ENCODE peak calls at places on chromosomes 16 and 17, in ten cellular contexts. One of them, this sample, is unnamed.

GRCh38 chr17:226773-227580 is 45.5 kb upstream of the DOC2B start:
- DNase-seq in ovary: no peak
- DNase-seq in GM20000: no peak
- DNase-seq in choroid plexus epithelial cell: no peak
- DNase-seq in CD4-positive, alpha-beta T cell: no peak
- DNase-seq in HCT116: no peak
- DNase-seq in NB4: no peak
- DNase-seq in coronary artery: no peak
- DNase-seq in mucosa of descending colon: peak
- DNase-seq in IMR-90: no peak
- DNase-seq in this sample: no peak

GRCh38 chr16:57998484-57998883 is 2.0 kb downstream of the ZNF319 start:
- DNase-seq in ovary: no peak
- DNase-seq in GM20000: no peak
- DNase-seq in choroid plexus epithelial cell: peak
- DNase-seq in CD4-positive, alpha-beta T cell: peak
- DNase-seq in HCT116: no peak
- DNase-seq in NB4: peak
- DNase-seq in coronary artery: no peak
- DNase-seq in mucosa of descending colon: peak
- DNase-seq in IMR-90: no peak
- DNase-seq in this sample: no peak

GRCh38 chr17:74393323-74393942 is 26.1 kb downstream of the GPR142 start:
- DNase-seq in ovary: no peak
- DNase-seq in GM20000: no peak
- DNase-seq in choroid plexus epithelial cell: no peak
- DNase-seq in CD4-positive, alpha-beta T cell: no peak
- DNase-seq in HCT116: no peak
- DNase-seq in NB4: peak
- DNase-seq in coronary artery: no peak
- DNase-seq in mucosa of descending colon: peak
- DNase-seq in IMR-90: no peak
- DNase-seq in this sample: no peak

GRCh38 chr16:61836804-61837398 is 199.3 kb downstream of the CDH8 start:
- DNase-seq in ovary: no peak
- DNase-seq in GM20000: no peak
- DNase-seq in choroid plexus epithelial cell: no peak
- DNase-seq in CD4-positive, alpha-beta T cell: no peak
- DNase-seq in HCT116: no peak
- DNase-seq in NB4: no peak
- DNase-seq in coronary artery: no peak
- DNase-seq in mucosa of descending colon: no peak
- DNase-seq in IMR-90: no peak
- DNase-seq in this sample: no peak

GRCh38 chr16:85978291-85978775 is 79.4 kb downstream of the IRF8 start:
- DNase-seq in ovary: no peak
- DNase-seq in GM20000: no peak
- DNase-seq in choroid plexus epithelial cell: no peak
- DNase-seq in CD4-positive, alpha-beta T cell: no peak
- DNase-seq in HCT116: no peak
- DNase-seq in NB4: peak
- DNase-seq in coronary artery: no peak
- DNase-seq in mucosa of descending colon: no peak
- DNase-seq in IMR-90: no peak
- DNase-seq in this sample: no peak

GRCh38 chr17:79607941-79608728 is 2.7 kb downstream of the RBFOX3 start:
- DNase-seq in ovary: no peak
- DNase-seq in GM20000: peak
- DNase-seq in choroid plexus epithelial cell: peak
- DNase-seq in CD4-positive, alpha-beta T cell: no peak
- DNase-seq in HCT116: peak
- DNase-seq in NB4: peak
- DNase-seq in coronary artery: no peak
- DNase-seq in mucosa of descending colon: no peak
- DNase-seq in IMR-90: no peak
- DNase-seq in this sample: no peak

GRCh38 chr17:64694207-64694606 is 32.1 kb upstream of the SMURF2 start:
- DNase-seq in ovary: peak
- DNase-seq in GM20000: no peak
- DNase-seq in choroid plexus epithelial cell: no peak
- DNase-seq in CD4-positive, alpha-beta T cell: no peak
- DNase-seq in HCT116: peak
- DNase-seq in NB4: peak
- DNase-seq in coronary artery: peak
- DNase-seq in mucosa of descending colon: no peak
- DNase-seq in IMR-90: peak
- DNase-seq in this sample: peak

GRCh38 chr17:66355510-66355909 is 53.1 kb downstream of the PRKCA start:
- DNase-seq in ovary: no peak
- DNase-seq in GM20000: no peak
- DNase-seq in choroid plexus epithelial cell: no peak
- DNase-seq in CD4-positive, alpha-beta T cell: no peak
- DNase-seq in HCT116: no peak
- DNase-seq in NB4: no peak
- DNase-seq in coronary artery: no peak
- DNase-seq in mucosa of descending colon: no peak
- DNase-seq in IMR-90: peak
- DNase-seq in this sample: no peak

GRCh38 chr16:22109258-22109898 is 17.0 kb downstream of the VWA3A start:
- DNase-seq in ovary: no peak
- DNase-seq in GM20000: no peak
- DNase-seq in choroid plexus epithelial cell: no peak
- DNase-seq in CD4-positive, alpha-beta T cell: no peak
- DNase-seq in HCT116: no peak
- DNase-seq in NB4: no peak
- DNase-seq in coronary artery: no peak
- DNase-seq in mucosa of descending colon: no peak
- DNase-seq in IMR-90: no peak
- DNase-seq in this sample: no peak

GRCh38 chr17:48738803-48739526 is 10.4 kb upstream of the HOXB13 start:
- DNase-seq in ovary: no peak
- DNase-seq in GM20000: no peak
- DNase-seq in choroid plexus epithelial cell: no peak
- DNase-seq in CD4-positive, alpha-beta T cell: no peak
- DNase-seq in HCT116: no peak
- DNase-seq in NB4: no peak
- DNase-seq in coronary artery: no peak
- DNase-seq in mucosa of descending colon: no peak
- DNase-seq in IMR-90: no peak
- DNase-seq in this sample: no peak

GRCh38 chr16:82199209-82199608 is 29.2 kb upstream of the MPHOSPH6 start:
- DNase-seq in ovary: no peak
- DNase-seq in GM20000: no peak
- DNase-seq in choroid plexus epithelial cell: no peak
- DNase-seq in CD4-positive, alpha-beta T cell: no peak
- DNase-seq in HCT116: no peak
- DNase-seq in NB4: no peak
- DNase-seq in coronary artery: no peak
- DNase-seq in mucosa of descending colon: no peak
- DNase-seq in IMR-90: no peak
- DNase-seq in this sample: no peak

GRCh38 chr16:89052824-89053724 is 40.6 kb upstream of the ACSF3 start:
- DNase-seq in ovary: no peak
- DNase-seq in GM20000: no peak
- DNase-seq in choroid plexus epithelial cell: no peak
- DNase-seq in CD4-positive, alpha-beta T cell: no peak
- DNase-seq in HCT116: peak
- DNase-seq in NB4: peak
- DNase-seq in coronary artery: no peak
- DNase-seq in mucosa of descending colon: peak
- DNase-seq in IMR-90: peak
- DNase-seq in this sample: no peak
- TF ChIP-seq CTCF in ovary: no peak
- TF ChIP-seq CTCF in GM20000: no peak
- TF ChIP-seq CTCF in choroid plexus epithelial cell: no peak
- TF ChIP-seq CTCF in CD4-positive, alpha-beta T cell: no peak
- TF ChIP-seq CTCF in HCT116: no peak
- TF ChIP-seq CTCF in NB4: no peak
- TF ChIP-seq CTCF in coronary artery: no peak
- TF ChIP-seq CTCF in mucosa of descending colon: peak
- TF ChIP-seq CTCF in IMR-90: no peak
- TF ChIP-seq CTCF in this sample: no peak

GRCh38 chr16:87459027-87459426 is 33.8 kb downstream of the ZCCHC14 start:
- DNase-seq in ovary: no peak
- DNase-seq in GM20000: no peak
- DNase-seq in choroid plexus epithelial cell: no peak
- DNase-seq in CD4-positive, alpha-beta T cell: no peak
- DNase-seq in HCT116: no peak
- DNase-seq in NB4: no peak
- DNase-seq in coronary artery: no peak
- DNase-seq in mucosa of descending colon: no peak
- DNase-seq in IMR-90: no peak
- DNase-seq in this sample: no peak

GRCh38 chr16:87460936-87461335 is 31.9 kb downstream of the ZCCHC14 start:
- DNase-seq in ovary: no peak
- DNase-seq in GM20000: no peak
- DNase-seq in choroid plexus epithelial cell: no peak
- DNase-seq in CD4-positive, alpha-beta T cell: no peak
- DNase-seq in HCT116: no peak
- DNase-seq in NB4: no peak
- DNase-seq in coronary artery: no peak
- DNase-seq in mucosa of descending colon: no peak
- DNase-seq in IMR-90: no peak
- DNase-seq in this sample: no peak

GRCh38 chr16:87463722-87464690 is 28.8 kb downstream of the ZCCHC14 start:
- DNase-seq in ovary: no peak
- DNase-seq in GM20000: peak
- DNase-seq in choroid plexus epithelial cell: peak
- DNase-seq in CD4-positive, alpha-beta T cell: peak
- DNase-seq in HCT116: no peak
- DNase-seq in NB4: peak
- DNase-seq in coronary artery: no peak
- DNase-seq in mucosa of descending colon: no peak
- DNase-seq in IMR-90: peak
- DNase-seq in this sample: no peak

GRCh38 chr16:87459833-87460232 is 33.0 kb downstream of the ZCCHC14 start:
- DNase-seq in ovary: no peak
- DNase-seq in GM20000: no peak
- DNase-seq in choroid plexus epithelial cell: no peak
- DNase-seq in CD4-positive, alpha-beta T cell: no peak
- DNase-seq in HCT116: no peak
- DNase-seq in NB4: no peak
- DNase-seq in coronary artery: no peak
- DNase-seq in mucosa of descending colon: no peak
- DNase-seq in IMR-90: no peak
- DNase-seq in this sample: no peak

GRCh38 chr16:87461466-87461975 is 31.3 kb downstream of the ZCCHC14 start:
- DNase-seq in ovary: peak
- DNase-seq in GM20000: peak
- DNase-seq in choroid plexus epithelial cell: peak
- DNase-seq in CD4-positive, alpha-beta T cell: no peak
- DNase-seq in HCT116: peak
- DNase-seq in NB4: no peak
- DNase-seq in coronary artery: no peak
- DNase-seq in mucosa of descending colon: peak
- DNase-seq in IMR-90: no peak
- DNase-seq in this sample: no peak
- TF ChIP-seq CTCF in ovary: no peak
- TF ChIP-seq CTCF in GM20000: peak
- TF ChIP-seq CTCF in choroid plexus epithelial cell: peak
- TF ChIP-seq CTCF in CD4-positive, alpha-beta T cell: no peak
- TF ChIP-seq CTCF in HCT116: peak
- TF ChIP-seq CTCF in NB4: no peak
- TF ChIP-seq CTCF in coronary artery: no peak
- TF ChIP-seq CTCF in mucosa of descending colon: peak
- TF ChIP-seq CTCF in IMR-90: no peak
- TF ChIP-seq CTCF in this sample: no peak

DNA sequence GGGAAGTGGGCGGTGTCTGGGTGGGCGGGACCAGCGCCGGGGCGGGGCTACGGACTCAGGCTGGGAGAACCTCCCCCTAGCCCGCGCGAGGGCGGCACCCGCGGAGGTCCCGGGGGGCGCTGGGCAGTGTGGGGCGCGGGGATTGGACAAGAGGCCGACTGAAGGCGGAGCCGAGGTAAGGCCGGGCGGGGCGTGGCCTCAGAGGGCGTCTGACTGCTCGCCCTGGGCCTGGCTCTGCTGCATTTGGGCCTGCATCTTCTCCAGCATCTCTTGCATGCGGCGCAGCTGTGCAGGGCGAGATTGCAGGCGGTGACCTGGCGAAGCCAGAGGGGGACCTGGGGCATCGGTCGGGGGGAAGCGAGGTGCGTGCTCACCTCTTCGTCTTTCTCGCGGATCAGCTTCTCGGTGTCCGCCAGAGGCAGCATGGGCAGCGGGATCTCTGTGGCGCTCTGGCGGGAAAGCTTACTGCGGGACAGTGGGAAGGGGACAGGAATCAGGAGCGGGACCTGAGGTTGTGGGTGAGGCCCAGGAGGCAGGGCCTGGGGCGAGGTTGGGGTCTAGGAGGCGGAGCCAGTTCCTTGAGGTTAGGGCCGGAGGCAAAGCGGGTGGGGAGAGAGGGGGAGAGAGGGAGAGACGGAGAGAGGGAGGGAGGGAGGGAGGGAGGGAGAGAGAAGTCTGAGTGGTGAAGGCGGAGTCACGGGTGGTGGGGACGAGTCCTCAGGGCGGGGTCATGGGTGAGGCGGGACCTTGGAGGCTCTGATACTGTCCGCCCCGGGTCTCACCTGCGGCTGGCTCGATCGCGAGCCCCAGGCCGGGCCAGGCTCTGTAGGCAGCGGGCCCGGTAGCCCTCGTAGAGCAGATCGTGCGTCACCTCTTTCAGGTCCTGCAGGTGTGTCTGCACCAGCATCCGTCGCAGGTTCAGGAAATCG is 3.9 kb downstream of the SEPTIN1 start:
- DNase-seq in ovary: peak
- DNase-seq in GM20000: peak
- DNase-seq in choroid plexus epithelial cell: peak
- DNase-seq in CD4-positive, alpha-beta T cell: peak
- DNase-seq in HCT116: peak
- DNase-seq in NB4: peak
- DNase-seq in coronary artery: peak
- DNase-seq in mucosa of descending colon: peak
- DNase-seq in IMR-90: peak
- DNase-seq in this sample: peak
- TF ChIP-seq CTCF in ovary: no peak
- TF ChIP-seq CTCF in GM20000: no peak
- TF ChIP-seq CTCF in choroid plexus epithelial cell: peak
- TF ChIP-seq CTCF in CD4-positive, alpha-beta T cell: no peak
- TF ChIP-seq CTCF in HCT116: no peak
- TF ChIP-seq CTCF in NB4: no peak
- TF ChIP-seq CTCF in coronary artery: no peak
- TF ChIP-seq CTCF in mucosa of descending colon: no peak
- TF ChIP-seq CTCF in IMR-90: peak
- TF ChIP-seq CTCF in this sample: no peak

GRCh38 chr16:29641561-29641960 is 21.5 kb upstream of the SPN start:
- DNase-seq in ovary: no peak
- DNase-seq in GM20000: peak
- DNase-seq in choroid plexus epithelial cell: peak
- DNase-seq in CD4-positive, alpha-beta T cell: no peak
- DNase-seq in HCT116: no peak
- DNase-seq in NB4: peak
- DNase-seq in coronary artery: no peak
- DNase-seq in mucosa of descending colon: no peak
- DNase-seq in IMR-90: no peak
- DNase-seq in this sample: no peak
- TF ChIP-seq CTCF in ovary: no peak
- TF ChIP-seq CTCF in GM20000: peak
- TF ChIP-seq CTCF in choroid plexus epithelial cell: peak
- TF ChIP-seq CTCF in CD4-positive, alpha-beta T cell: no peak
- TF ChIP-seq CTCF in HCT116: peak
- TF ChIP-seq CTCF in NB4: no peak
- TF ChIP-seq CTCF in coronary artery: no peak
- TF ChIP-seq CTCF in mucosa of descending colon: no peak
- TF ChIP-seq CTCF in IMR-90: no peak
- TF ChIP-seq CTCF in this sample: no peak

GRCh38 chr16:30650369-30651123 is at the start of gene PRR14:
- DNase-seq in ovary: peak
- DNase-seq in GM20000: peak
- DNase-seq in choroid plexus epithelial cell: peak
- DNase-seq in CD4-positive, alpha-beta T cell: peak
- DNase-seq in HCT116: peak
- DNase-seq in NB4: peak
- DNase-seq in coronary artery: peak
- DNase-seq in mucosa of descending colon: peak
- DNase-seq in IMR-90: peak
- DNase-seq in this sample: peak
- TF ChIP-seq CTCF in ovary: no peak
- TF ChIP-seq CTCF in GM20000: no peak
- TF ChIP-seq CTCF in choroid plexus epithelial cell: no peak
- TF ChIP-seq CTCF in CD4-positive, alpha-beta T cell: no peak
- TF ChIP-seq CTCF in HCT116: no peak
- TF ChIP-seq CTCF in NB4: no peak
- TF ChIP-seq CTCF in coronary artery: no peak
- TF ChIP-seq CTCF in mucosa of descending colon: peak
- TF ChIP-seq CTCF in IMR-90: peak
- TF ChIP-seq CTCF in this sample: no peak

This sample was measured in omental fat pad.